ENCODE peak calls at places on chromosomes 5 and 9, in seven cellular contexts. U is activated CD8-positive, alpha-beta memory T cell treated with anti-CD3 and anti-CD28 coated beads for 24 hours; Z is T-helper 2 cell; L is tibial artery; I is H9; T is endothelial cell; C is GM06990. K is an unnamed sample.

GRCh38 chr5:34715711-34716110 is 59.6 kb downstream of the RAI14 start:
- DNase-seq in U (no peak), C (no peak), L (no peak), I (no peak), T (no peak), Z (no peak), K (no peak)

GRCh38 chr5:72860499-72860898 is 44.0 kb downstream of the TNPO1 start:
- DNase-seq in U (no peak), L (no peak), C (no peak), T (no peak), I (no peak), Z (no peak), K (no peak)

GRCh38 chr5:65203746-65204145 is 278.0 kb downstream of the ADAMTS6 start:
- DNase-seq in Z (no peak), T (no peak), U (no peak), L (no peak), I (no peak), C (peak), K (no peak)

GRCh38 chr9:130128251-130128650 is 44.0 kb upstream of the NCS1 start:
- DNase-seq in L (no peak), U (peak), T (no peak), C (peak), Z (peak), I (no peak), K (no peak)

GRCh38 chr5:136058031-136058971 is 29.5 kb downstream of the TGFBI start:
- DNase-seq in L (peak), C (no peak), Z (no peak), U (no peak), T (peak), I (peak), K (no peak)

GRCh38 chr9:8696536-8696935 is 897.0 kb upstream of the DMAC1 start:
- DNase-seq in T (no peak), U (no peak), L (no peak), Z (no peak), C (no peak), I (no peak), K (no peak)

GRCh38 chr9:89926691-89927220 is 321.9 kb downstream of the GADD45G start:
- DNase-seq in T (no peak), L (peak), U (peak), Z (no peak), I (no peak), C (no peak), K (no peak)

GRCh38 chr5:50963647-50964584 is 297.5 kb downstream of the PARP8 start:
- DNase-seq in T (peak), Z (no peak), I (peak), U (no peak), C (peak), L (no peak), K (peak)

GRCh38 chr9:114035845-114036785 is 42.0 kb downstream of the AMBP start:
- DNase-seq in U (no peak), L (no peak), C (no peak), T (no peak), Z (no peak), I (peak), K (no peak)

GRCh38 chr9:121748080-121748479 is 96.6 kb downstream of the DAB2IP start:
- DNase-seq in C (no peak), T (no peak), Z (no peak), U (no peak), L (no peak), I (no peak), K (no peak)

GRCh38 chr9:133884907-133885744 is 107.0 kb downstream of the VAV2 start:
- DNase-seq in T (no peak), U (no peak), I (no peak), L (no peak), C (no peak), Z (no peak), K (no peak)

GRCh38 chr5:124182133-124182532 is 564.3 kb downstream of the ZNF608 start:
- DNase-seq in I (no peak), T (no peak), L (no peak), C (no peak), U (no peak), Z (no peak), K (no peak)

GRCh38 chr5:123080215-123080614 is 8.8 kb upstream of the PRDM6 start:
- DNase-seq in T (no peak), C (no peak), I (no peak), L (no peak), U (no peak), Z (no peak), K (no peak)

GRCh38 chr5:119743927-119744326 is 114.6 kb downstream of the FAM170A start:
- DNase-seq in L (no peak), Z (no peak), C (no peak), U (no peak), I (peak), T (peak), K (no peak)

GRCh38 chr5:157290981-157291711 is 25.2 kb downstream of the CYFIP2 start:
- DNase-seq in U (peak), L (no peak), T (no peak), I (no peak), Z (no peak), C (no peak), K (no peak)

GRCh38 chr9:107739601-107740082 is 250.1 kb upstream of the KLF4 start:
- DNase-seq in I (no peak), U (no peak), C (no peak), Z (no peak), T (no peak), L (peak), K (no peak)

GRCh38 chr9:111662851-111663823 is 1.7 kb downstream of the GNG10 start:
- DNase-seq in L (no peak), U (no peak), I (peak), T (no peak), C (peak), Z (no peak), K (no peak)

GRCh38 chr9:21317956-21318923 is 13.1 kb upstream of the IFNA5 start:
- DNase-seq in I (no peak), T (peak), Z (no peak), L (no peak), C (no peak), U (no peak), K (peak)

GRCh38 chr5:169566202-169566601 is 17.4 kb upstream of the SPDL1 start:
- DNase-seq in U (no peak), Z (no peak), I (no peak), C (no peak), T (no peak), L (no peak), K (no peak)

GRCh38 chr5:50962934-50963646 is 296.7 kb downstream of the PARP8 start:
- DNase-seq in L (peak), I (peak), Z (no peak), T (peak), U (peak), C (peak), K (peak)

GRCh38 chr5:145856285-145856818 is 16.5 kb downstream of the GRXCR2 start:
- DNase-seq in C (no peak), U (no peak), T (peak), I (peak), Z (no peak), L (peak), K (no peak)

GRCh38 chr5:80559244-80559643 is 10.8 kb downstream of the ANKRD34B start:
- DNase-seq in I (no peak), L (no peak), U (no peak), Z (no peak), T (no peak), C (no peak), K (no peak)

GRCh38 chr5:64811050-64811640 is 42.4 kb downstream of the CWC27 start:
- DNase-seq in I (no peak), T (peak), Z (no peak), U (no peak), C (no peak), L (no peak), K (no peak)

GRCh38 chr9:35728041-35728971 is 3.7 kb downstream of the TLN1 start:
- DNase-seq in Z (no peak), I (peak), U (no peak), T (peak), C (peak), L (peak), K (no peak)

GRCh38 chr9:121156263-121156731 is 45.4 kb downstream of the RAB14 start:
- DNase-seq in Z (no peak), U (no peak), L (no peak), T (no peak), I (no peak), C (peak), K (no peak)

GRCh38 chr5:179840766-179841165 is 17.9 kb downstream of the MRNIP start:
- DNase-seq in U (no peak), Z (no peak), C (no peak), T (no peak), L (no peak), I (no peak), K (no peak)

GRCh38 chr5:174045470-174046025 is at the start of gene NSG2:
- DNase-seq in Z (no peak), U (no peak), L (peak), I (peak), T (peak), C (peak), K (peak)

GRCh38 chr5:145752947-145753346 is 82.2 kb downstream of the PRELID2 start:
- DNase-seq in T (no peak), C (no peak), I (no peak), L (no peak), Z (no peak), U (no peak), K (no peak)

GRCh38 chr5:99378443-99378842 is 449.6 kb upstream of the CHD1 start:
- DNase-seq in I (no peak), C (no peak), T (no peak), U (no peak), Z (no peak), L (no peak), K (no peak)

GRCh38 chr5:65508978-65509377 is 27.3 kb upstream of the ADAMTS6 start:
- DNase-seq in U (no peak), Z (no peak), C (no peak), L (no peak), T (no peak), I (no peak), K (no peak)

GRCh38 chr5:35681911-35682310 is 64.2 kb downstream of the SPEF2 start:
- DNase-seq in I (no peak), T (no peak), L (no peak), C (no peak), U (no peak), Z (no peak), K (no peak)

K was measured in NCI-H2107.